ENCODE peak calls at places on chromosomes 4 and X, in four cellular contexts. W is HEK293T, F is GM12878, R is K562. H is an unnamed sample.

GRCh38 chrX:139126493-139126892 is 404.0 kb upstream of the F9 start:
- DNase-seq in W (peak), F (no peak), R (peak), H (peak)

GRCh38 chr4:56727150-56727549 is 46.1 kb upstream of the HOPX start:
- DNase-seq in W (peak), F (no peak), R (no peak), H (no peak)

GRCh38 chrX:42778096-42778495 is at the start of gene PPP1R2C:
- DNase-seq in W (no peak), F (no peak), R (no peak), H (no peak)

GRCh38 chr4:185822791-185823190 is 10.8 kb upstream of the SORBS2 start:
- DNase-seq in W (no peak), F (no peak), R (no peak), H (no peak)

GRCh38 chr4:121307441-121308327 is 73.1 kb downstream of the QRFPR start:
- DNase-seq in W (peak), F (peak), R (peak), H (peak)

GRCh38 chrX:49610718-49611310 is 12.0 kb downstream of the GAGE1 start:
- DNase-seq in W (peak), F (no peak), R (no peak), H (peak)

GRCh38 chr4:122716825-122717448 is 15.6 kb upstream of the BBS12 start:
- DNase-seq in W (peak), F (no peak), R (peak), H (peak)

GRCh38 chrX:108268434-108269080 is 169.7 kb downstream of the COL4A6 start:
- DNase-seq in W (no peak), F (no peak), R (no peak), H (no peak)

GRCh38 chr4:13415068-13415785 is 68.9 kb downstream of the RAB28 start:
- DNase-seq in W (no peak), F (no peak), R (no peak), H (no peak)

GRCh38 chr4:986428-986948 is 356 bp upstream of the IDUA start:
- DNase-seq in W (no peak), F (no peak), R (no peak), H (no peak)

GRCh38 chr4:54217642-54218486 is 11.2 kb upstream of the PDGFRA start:
- DNase-seq in W (peak), F (no peak), R (peak), H (peak)

GRCh38 chr4:159766241-159766640 is 663.4 kb downstream of the RAPGEF2 start:
- DNase-seq in W (no peak), F (no peak), R (no peak), H (peak)

GRCh38 chrX:41909068-41909467 is 14.3 kb downstream of the CASK start:
- DNase-seq in W (no peak), F (no peak), R (no peak), H (no peak)

GRCh38 chrX:129980043-129980442 is 2.4 kb upstream of the BCORL1 start:
- DNase-seq in W (no peak), F (no peak), R (no peak), H (no peak)

GRCh38 chr4:63589796-63590195 is 819.5 kb downstream of the TECRL start:
- DNase-seq in W (no peak), F (no peak), R (no peak), H (no peak)

GRCh38 chrX:55546956-55547355 is 57.3 kb upstream of the USP51 start:
- DNase-seq in W (no peak), F (no peak), R (no peak), H (no peak)

GRCh38 chr4:128951316-128951715 is 141.8 kb downstream of the JADE1 start:
- DNase-seq in W (no peak), F (no peak), R (no peak), H (no peak)

GRCh38 chr4:139606600-139607301 is 50.7 kb upstream of the SETD7 start:
- DNase-seq in W (no peak), F (no peak), R (peak), H (no peak)

GRCh38 chr4:184747034-184747830 is 13.3 kb upstream of the CENPU start:
- DNase-seq in W (no peak), F (no peak), R (peak), H (peak)

GRCh38 chr4:113445286-113445685 is 316.3 kb downstream of the CAMK2D start:
- DNase-seq in W (no peak), F (no peak), R (no peak), H (no peak)

GRCh38 chrX:21398424-21398823 is 24.2 kb downstream of the CNKSR2 start:
- DNase-seq in W (no peak), F (no peak), R (no peak), H (no peak)

GRCh38 chr4:46389301-46389761 is 597 bp downstream of the GABRA2 start:
- DNase-seq in W (peak), F (no peak), R (no peak), H (peak)

GRCh38 chr4:170089743-170090666 is at the start of gene AADAT:
- DNase-seq in W (peak), F (no peak), R (peak), H (peak)

GRCh38 chrX:72216973-72217372 is 21.9 kb downstream of the ERCC6L start:
- DNase-seq in W (no peak), F (no peak), R (no peak), H (no peak)

GRCh38 chr4:173214231-173214630 is 45.6 kb downstream of the GALNT7 start:
- DNase-seq in W (no peak), F (no peak), R (no peak), H (no peak)

GRCh38 chr4:3517731-3518510 is 14.3 kb downstream of the LRPAP1 start:
- DNase-seq in W (no peak), F (no peak), R (no peak), H (no peak)

GRCh38 chrX:69298466-69299140 is 133.3 kb upstream of the PJA1 start:
- DNase-seq in W (no peak), F (no peak), R (no peak), H (no peak)

GRCh38 chrX:40142417-40142816 is 44.7 kb upstream of the BCOR start:
- DNase-seq in W (no peak), F (no peak), R (no peak), H (no peak)

GRCh38 chr4:39486221-39486804 is 27.5 kb downstream of the LIAS start:
- DNase-seq in W (no peak), F (no peak), R (no peak), H (no peak)

GRCh38 chr4:151921371-151921770 is 160.6 kb upstream of the GATB start:
- DNase-seq in W (no peak), F (no peak), R (no peak), H (no peak)

GRCh38 chr4:3417448-3417847 is 24.3 kb upstream of the HGFAC start:
- DNase-seq in W (no peak), F (no peak), R (no peak), H (no peak)

DNA sequence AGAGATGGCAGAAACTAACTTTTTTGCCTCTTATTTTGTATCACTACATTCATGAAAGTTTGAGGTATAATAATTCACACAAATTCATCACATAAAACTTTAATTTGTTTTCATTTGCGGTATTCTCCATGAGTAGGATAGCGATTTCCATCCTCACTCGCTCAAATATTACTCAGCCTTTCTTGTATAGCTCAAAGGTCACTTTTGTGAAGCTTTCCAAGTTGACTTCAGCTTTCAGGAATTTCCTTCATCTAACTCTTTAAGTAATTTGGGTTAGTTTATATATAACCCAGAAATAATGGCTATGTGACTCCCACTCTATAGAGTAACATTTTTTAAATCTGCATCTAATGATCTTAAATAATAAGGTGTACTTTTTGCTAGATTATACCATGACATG is 314.4 kb downstream of the IL1RAPL1 start:
- DNase-seq in W (no peak), F (no peak), R (no peak), H (no peak)
- TF ChIP-seq FOXK2 in W (no peak), F (no peak), R (no peak), H (no peak)

GRCh38 chr4:87574996-87575395 is 33.3 kb upstream of the DSPP start:
- DNase-seq in W (no peak), F (no peak), R (no peak), H (no peak)
- TF ChIP-seq FOXK2 in W (no peak), F (no peak), R (no peak), H (no peak)

GRCh38 chr4:2008671-2008920 is 178 bp downstream of the NELFA start:
- DNase-seq in W (no peak), F (no peak), R (no peak), H (no peak)
- TF ChIP-seq FOXK2 in W (no peak), F (no peak), R (peak), H (no peak)

GRCh38 chrX:103941201-103941975 is 21.0 kb upstream of the TMSB15B start:
- DNase-seq in W (peak), F (no peak), R (peak), H (no peak)
- TF ChIP-seq FOXK2 in W (no peak), F (no peak), R (no peak), H (no peak)

DNA sequence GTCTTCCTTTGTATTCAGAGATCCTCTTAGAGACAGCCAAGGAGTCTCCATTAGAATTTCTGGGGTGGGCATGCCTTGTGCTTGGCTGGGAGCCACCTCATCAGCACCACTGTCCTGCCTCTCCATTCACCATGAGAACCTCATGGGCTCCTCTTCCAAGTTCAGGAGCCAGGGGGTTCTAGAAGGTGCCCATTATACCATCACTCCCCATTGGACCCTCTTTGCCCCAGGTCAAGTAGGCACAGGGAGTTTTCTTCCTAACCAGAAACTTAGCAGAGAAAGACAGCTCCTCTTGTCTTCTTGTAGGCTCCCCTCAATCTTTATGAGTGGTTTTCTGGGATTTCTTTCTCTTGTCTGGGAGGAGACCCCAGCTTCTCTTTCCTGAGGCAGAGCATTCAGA is 31.1 kb downstream of the ASMT start:
- DNase-seq in W (no peak), F (no peak), R (no peak), H (no peak)
- TF ChIP-seq FOXK2 in W (no peak), F (no peak), R (no peak), H (no peak)

DNA sequence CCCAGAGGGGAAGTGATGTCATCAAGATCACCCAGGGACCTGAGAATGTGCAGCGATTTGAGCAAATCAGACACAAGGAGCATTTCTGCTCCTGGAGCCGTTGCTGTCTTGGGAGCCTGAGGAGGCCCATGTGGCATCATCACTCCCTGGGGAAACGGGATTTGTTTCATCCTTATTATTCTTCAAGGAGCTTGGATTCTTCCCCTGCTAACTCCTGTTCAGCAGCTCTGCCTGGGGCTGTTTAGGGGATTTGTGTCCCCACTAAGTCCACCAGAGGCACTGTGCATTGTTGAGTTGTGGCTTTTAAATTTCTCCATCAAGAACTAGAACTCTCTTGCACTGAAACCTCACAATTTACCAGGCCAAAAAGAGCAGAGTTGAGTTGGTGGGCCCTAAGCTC is 104.2 kb upstream of the MSX1 start:
- DNase-seq in W (no peak), F (no peak), R (no peak), H (no peak)
- TF ChIP-seq FOXK2 in W (no peak), F (no peak), R (no peak), H (no peak)

DNA sequence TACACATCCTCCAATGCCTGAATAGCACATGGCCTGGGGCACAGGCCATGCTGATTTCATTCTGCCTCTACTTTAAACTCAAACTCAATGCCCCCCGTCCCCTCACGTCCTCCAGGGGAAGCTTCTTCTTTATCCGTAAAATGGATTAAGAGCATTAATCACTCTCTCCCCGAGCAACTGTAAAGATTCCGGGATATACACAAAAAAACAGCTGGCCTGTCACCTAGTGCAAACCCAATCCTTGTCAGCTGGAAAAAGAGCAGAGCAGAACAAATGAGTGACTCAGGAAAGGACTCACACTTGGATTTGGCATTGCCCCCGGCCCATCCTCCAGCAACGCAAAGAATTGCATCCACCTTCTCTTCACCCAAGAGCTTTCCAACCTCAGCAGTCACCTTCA is 7.8 kb downstream of the QDPR start:
- DNase-seq in W (no peak), F (no peak), R (no peak), H (no peak)
- TF ChIP-seq FOXK2 in W (no peak), F (no peak), R (no peak), H (no peak)

DNA sequence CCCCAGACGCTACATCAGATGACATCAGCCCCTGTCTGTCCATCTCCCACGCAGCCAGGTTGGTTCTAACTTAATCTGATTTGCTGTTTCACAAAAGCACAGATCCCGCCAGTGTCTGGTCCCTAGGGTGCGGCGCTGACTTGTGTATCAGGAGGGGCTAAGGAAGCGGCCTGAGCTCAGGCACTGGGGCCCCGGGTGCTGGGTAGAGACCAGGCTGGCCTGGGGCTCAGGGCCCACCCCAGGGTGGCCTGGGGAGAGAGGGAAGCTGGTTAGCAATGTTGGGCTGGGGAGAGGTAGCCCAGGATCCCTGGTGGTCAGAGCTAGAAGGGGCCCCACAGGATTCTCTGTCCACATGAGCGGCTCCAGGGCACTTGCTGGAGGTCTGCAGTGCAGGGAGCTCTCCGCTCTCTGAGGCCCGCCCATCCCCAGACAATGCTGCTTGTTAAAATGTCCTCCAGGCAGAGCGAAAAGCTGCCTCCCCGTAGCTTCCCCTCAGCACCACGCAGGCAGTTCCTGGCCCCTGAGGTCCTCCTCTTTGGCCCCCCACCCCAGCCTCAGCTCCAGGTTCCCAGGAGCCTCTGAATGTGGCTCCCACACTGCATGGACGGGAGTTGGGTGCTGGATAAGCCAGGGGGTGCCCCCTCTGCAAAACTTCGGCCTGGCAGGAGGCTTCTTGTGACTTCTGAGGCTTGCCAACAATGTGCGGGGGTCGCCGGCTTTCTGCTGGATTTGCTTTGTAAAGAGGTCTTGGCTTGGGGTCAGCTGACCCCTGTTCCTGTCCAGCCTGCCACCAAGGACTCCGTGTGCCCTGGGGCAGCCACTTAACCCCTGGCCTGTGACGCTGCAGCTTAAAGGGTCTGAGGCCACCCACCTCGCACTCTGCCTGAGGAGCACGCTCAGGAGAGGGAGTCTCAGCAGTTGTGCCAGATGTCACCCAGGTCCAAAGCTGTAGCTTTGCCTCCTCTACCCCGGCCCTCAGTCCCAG is 112.9 kb downstream of the CPZ start:
- DNase-seq in W (no peak), F (no peak), R (no peak), H (no peak)
- TF ChIP-seq FOXK2 in W (no peak), F (no peak), R (no peak), H (no peak)

GRCh38 chr4:68141852-68142251 is 12.2 kb upstream of the TMPRSS11F start:
- DNase-seq in W (no peak), F (no peak), R (no peak), H (no peak)
- TF ChIP-seq FOXK2 in W (no peak), F (no peak), R (no peak), H (no peak)

DNA sequence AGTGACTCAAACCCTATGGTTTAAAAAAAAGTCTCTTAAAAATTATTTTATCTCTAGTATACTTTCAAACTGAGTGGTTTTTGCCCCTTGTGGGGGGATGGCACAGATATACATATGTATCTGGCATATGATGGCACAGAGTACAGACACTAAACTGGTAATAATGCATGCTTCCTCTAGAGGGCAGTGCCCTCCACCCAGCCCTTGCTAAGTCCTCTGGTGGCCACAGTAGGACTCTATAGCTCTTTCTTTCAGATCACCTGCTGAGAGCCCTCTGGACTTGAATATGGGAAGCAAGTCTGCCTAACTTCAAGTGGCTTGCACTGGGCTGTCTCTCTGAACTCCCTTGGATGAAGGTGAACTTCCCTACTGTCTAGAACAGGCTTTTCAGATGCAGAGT is 66.3 kb downstream of the TSPAN7 start:
- DNase-seq in W (peak), F (no peak), R (peak), H (peak)
- TF ChIP-seq FOXK2 in W (no peak), F (no peak), R (no peak), H (no peak)

H was measured in HepG2.